ENCODE peak calls at places on chromosomes 4 and X, in seven cellular contexts. P is glutamatergic neuron, H is left ventricle myocardium inferior, F is tibial artery, Z is AG09319, O is AG09309, W is neural crest cell. L is an unnamed sample.

GRCh38 chr4:120842046-120842445 is 80.5 kb downstream of the PRDM5 start:
- DNase-seq in O (peak; percentile 24), Z (no peak), W (no peak), H (no peak), F (no peak), P (no peak), L (no peak)

GRCh38 chr4:166293551-166293950 is 420.5 kb downstream of the TLL1 start:
- DNase-seq in Z (no peak), O (no peak), W (no peak), F (no peak), P (no peak), H (no peak), L (no peak)

GRCh38 chr4:80215449-80216052 is 18.2 kb downstream of the PRDM8 start:
- DNase-seq in O (no peak), P (no peak), Z (no peak), W (no peak), F (no peak), H (no peak), L (no peak)

GRCh38 chrX:103362504-103362903 is 6.2 kb downstream of the TCEAL9 start:
- DNase-seq in H (no peak), Z (no peak), F (no peak), P (no peak), W (no peak), O (no peak), L (no peak)

GRCh38 chr4:48017108-48017527 is 546 bp downstream of the NIPAL1 start:
- DNase-seq in F (peak; percentile 65), O (no peak), Z (no peak), H (no peak), P (peak; percentile 61), W (peak; percentile 18), L (peak; percentile 25)

GRCh38 chrX:42485621-42486020 is 292.3 kb downstream of the PPP1R2C start:
- DNase-seq in O (no peak), F (no peak), W (no peak), H (no peak), Z (no peak), P (no peak), L (no peak)

GRCh38 chr4:78542373-78542772 is 9.2 kb upstream of the ANXA3 start:
- DNase-seq in F (no peak), W (no peak), O (no peak), Z (no peak), P (no peak), H (no peak), L (no peak)

GRCh38 chr4:2630556-2631273 is 94.3 kb downstream of the FAM193A start:
- DNase-seq in Z (no peak), H (no peak), P (no peak), F (peak; percentile 45), W (no peak), O (no peak), L (no peak)

GRCh38 chr4:88823058-88823919 is 125.7 kb upstream of the NAP1L5 start:
- DNase-seq in O (peak; percentile 86), Z (peak; percentile 92), F (peak; percentile 97), P (peak; percentile 59), H (peak; percentile 88), W (peak; percentile 38), L (no peak)

GRCh38 chr4:155751569-155751968 is 7.3 kb upstream of the GUCY1B1 start:
- DNase-seq in W (no peak), H (no peak), P (no peak), F (no peak), Z (no peak), O (no peak), L (no peak)

GRCh38 chr4:8940792-8941491 is 69.3 kb upstream of the HMX1 start:
- DNase-seq in W (no peak), Z (no peak), H (no peak), P (peak; percentile 69), O (no peak), F (no peak), L (no peak)

GRCh38 chr4:117529401-117529800 is 444.0 kb upstream of the TRAM1L1 start:
- DNase-seq in P (no peak), F (no peak), O (no peak), H (no peak), W (no peak), Z (no peak), L (no peak)

GRCh38 chr4:145511913-145512522 is 30.4 kb downstream of the SMAD1 start:
- DNase-seq in H (no peak), Z (no peak), P (no peak), F (no peak), W (no peak), O (no peak), L (no peak)

GRCh38 chr4:169335331-169335730 is 64.6 kb upstream of the SH3RF1 start:
- DNase-seq in F (no peak), W (no peak), O (no peak), Z (no peak), H (no peak), P (no peak), L (no peak)

GRCh38 chrX:96407043-96407442 is 277.6 kb upstream of the DIAPH2 start:
- DNase-seq in Z (peak; percentile 10), F (no peak), O (no peak), H (peak; percentile 14), W (no peak), P (no peak), L (no peak)

GRCh38 chrX:100687128-100687527 is 43.1 kb downstream of the SRPX2 start:
- DNase-seq in W (no peak), F (no peak), H (no peak), P (no peak), O (no peak), Z (no peak), L (no peak)

GRCh38 chr4:112951362-112951962 is 98.0 kb upstream of the ANK2 start:
- DNase-seq in O (no peak), F (no peak), H (no peak), W (no peak), Z (no peak), P (no peak), L (no peak)

GRCh38 chrX:13791559-13791958 is 25.3 kb downstream of the GPM6B start:
- DNase-seq in F (no peak), O (no peak), Z (no peak), P (no peak), H (no peak), W (no peak), L (no peak)

GRCh38 chr4:97653701-97654100 is 489.6 kb downstream of the STPG2 start:
- DNase-seq in Z (no peak), O (no peak), W (no peak), P (no peak), F (no peak), H (no peak), L (no peak)

GRCh38 chr4:6680372-6681034 is 13.2 kb upstream of the S100P start:
- DNase-seq in P (no peak), H (no peak), O (no peak), Z (no peak), W (no peak), F (no peak), L (no peak)

GRCh38 chr4:6684656-6685055 is 9.0 kb upstream of the S100P start:
- DNase-seq in Z (no peak), F (no peak), O (no peak), W (no peak), H (no peak), P (no peak), L (no peak)

GRCh38 chr4:6676722-6677558 is 16.7 kb upstream of the S100P start:
- DNase-seq in F (no peak), Z (no peak), P (no peak), O (no peak), W (no peak), H (no peak), L (no peak)

GRCh38 chr4:6682862-6683590 is 10.7 kb upstream of the S100P start:
- DNase-seq in O (no peak), H (no peak), P (no peak), F (no peak), Z (no peak), W (no peak), L (no peak)

GRCh38 chr4:6681191-6681590 is 12.5 kb upstream of the S100P start:
- DNase-seq in P (no peak), H (no peak), F (no peak), W (no peak), O (no peak), Z (no peak), L (no peak)
- TF ChIP-seq CTCF in P (no peak), H (no peak), F (no peak), W (no peak), O (peak; percentile 20), Z (no peak), L (no peak)

GRCh38 chr4:38832624-38833528 is 23.7 kb downstream of the TLR6 start:
- DNase-seq in P (no peak), O (no peak), F (no peak), Z (no peak), W (no peak), H (no peak), L (no peak)
- TF ChIP-seq CTCF in P (no peak), O (peak; percentile 11), F (no peak), Z (no peak), W (no peak), H (no peak), L (no peak)

DNA sequence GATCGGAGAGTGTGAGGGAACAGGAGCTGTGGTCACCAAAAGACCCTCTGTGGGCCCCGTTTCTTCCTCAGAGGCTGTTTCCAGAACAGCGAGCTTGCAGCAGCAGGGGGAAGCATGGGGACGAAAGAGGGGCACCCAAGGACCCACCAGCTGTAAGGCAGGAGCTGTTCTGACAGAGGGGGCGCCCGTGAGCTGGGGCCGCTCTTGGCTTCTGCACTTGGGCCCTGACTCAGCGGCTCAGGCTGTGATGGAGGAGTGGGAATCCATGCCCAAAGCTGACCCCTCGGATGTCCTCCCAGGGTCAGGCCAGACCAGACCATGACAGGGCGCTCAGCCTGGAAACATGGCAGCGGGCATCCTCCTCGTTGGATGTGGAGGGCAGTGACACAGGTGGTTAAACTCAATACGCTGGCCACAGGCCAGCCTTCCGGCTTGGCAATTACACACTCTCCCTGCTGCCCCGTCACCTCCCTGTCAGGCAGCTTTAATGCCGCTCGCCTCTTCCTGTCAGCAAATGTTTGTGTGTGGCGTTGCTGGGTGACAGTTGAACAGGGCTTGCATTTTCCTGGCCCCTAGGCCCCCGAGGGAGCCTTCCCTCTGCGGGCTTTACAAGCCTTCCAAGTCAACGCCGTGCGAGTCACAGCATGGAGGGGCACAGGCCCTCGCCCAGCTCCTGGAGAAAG is 620.2 kb downstream of the BCOR start:
- DNase-seq in O (no peak), P (peak; percentile 25), F (no peak), Z (no peak), H (peak; percentile 79), W (peak; percentile 32), L (no peak)
- TF ChIP-seq CTCF in O (no peak), P (no peak), F (no peak), Z (no peak), H (peak; percentile 34), W (peak; percentile 47), L (no peak)

GRCh38 chrX:53674581-53674980 is 11.9 kb downstream of the HUWE1 start:
- DNase-seq in O (no peak), Z (no peak), P (no peak), H (no peak), W (no peak), F (no peak), L (no peak)

GRCh38 chrX:53683556-53684414 is 2.7 kb downstream of the HUWE1 start:
- DNase-seq in Z (peak; percentile 95), W (peak; percentile 68), P (peak; percentile 84), F (peak; percentile 97), H (peak; percentile 90), O (peak; percentile 94), L (peak; percentile 69)

GRCh38 chrX:53682885-53683555 is 3.5 kb downstream of the HUWE1 start:
- DNase-seq in P (peak; percentile 50), W (peak; percentile 21), Z (no peak), O (no peak), F (peak; percentile 64), H (no peak), L (no peak)

GRCh38 chrX:53681661-53682060 is 4.9 kb downstream of the HUWE1 start:
- DNase-seq in F (no peak), W (no peak), Z (no peak), H (no peak), O (no peak), P (no peak), L (no peak)

GRCh38 chrX:53678667-53679066 is 7.9 kb downstream of the HUWE1 start:
- DNase-seq in O (no peak), H (no peak), Z (no peak), F (no peak), W (no peak), P (no peak), L (no peak)
- TF ChIP-seq CTCF in O (no peak), H (peak; percentile 13), Z (no peak), F (no peak), W (peak; percentile 51), P (no peak), L (no peak)

L was measured in activated B cell treated with CpG ODN at 0.5 μM for 24 hours.